ENCODE peak calls at places on chromosomes 4 and X, in six cellular contexts. One of them, this sample, is unnamed.

GRCh38 chrX:123422875-123423274 is 238.8 kb downstream of the GRIA3 start:
- DNase-seq in GM12878: no peak
- DNase-seq in stomach: no peak
- DNase-seq in HL-60: no peak
- DNase-seq in transverse colon: peak
- DNase-seq in sigmoid colon: no peak
- DNase-seq in this sample: no peak

GRCh38 chr4:186342582-186342981 is 76.6 kb downstream of the F11 start:
- DNase-seq in GM12878: no peak
- DNase-seq in stomach: no peak
- DNase-seq in HL-60: no peak
- DNase-seq in transverse colon: no peak
- DNase-seq in sigmoid colon: no peak
- DNase-seq in this sample: no peak

GRCh38 chrX:105190252-105190853 is 30.1 kb downstream of the TEX13A start:
- DNase-seq in GM12878: no peak
- DNase-seq in stomach: no peak
- DNase-seq in HL-60: peak
- DNase-seq in transverse colon: peak
- DNase-seq in sigmoid colon: no peak
- DNase-seq in this sample: no peak

GRCh38 chr4:1191621-1192020 is 19.2 kb upstream of the SPON2 start:
- DNase-seq in GM12878: no peak
- DNase-seq in stomach: peak
- DNase-seq in HL-60: no peak
- DNase-seq in transverse colon: peak
- DNase-seq in sigmoid colon: peak
- DNase-seq in this sample: peak

GRCh38 chr4:57137261-57137660 is 27.1 kb upstream of the IGFBP7 start:
- DNase-seq in GM12878: no peak
- DNase-seq in stomach: no peak
- DNase-seq in HL-60: no peak
- DNase-seq in transverse colon: no peak
- DNase-seq in sigmoid colon: no peak
- DNase-seq in this sample: no peak

GRCh38 chr4:71941001-71941400 is 90.8 kb upstream of the NPFFR2 start:
- DNase-seq in GM12878: no peak
- DNase-seq in stomach: peak
- DNase-seq in HL-60: peak
- DNase-seq in transverse colon: peak
- DNase-seq in sigmoid colon: no peak
- DNase-seq in this sample: no peak

GRCh38 chrX:150688911-150689451 is 4.2 kb upstream of the MTMR1 start:
- DNase-seq in GM12878: no peak
- DNase-seq in stomach: no peak
- DNase-seq in HL-60: no peak
- DNase-seq in transverse colon: no peak
- DNase-seq in sigmoid colon: no peak
- DNase-seq in this sample: no peak

GRCh38 chrX:147875866-147876596 is 35.7 kb upstream of the FMR1 start:
- DNase-seq in GM12878: peak
- DNase-seq in stomach: no peak
- DNase-seq in HL-60: no peak
- DNase-seq in transverse colon: no peak
- DNase-seq in sigmoid colon: no peak
- DNase-seq in this sample: no peak

GRCh38 chrX:134669378-134670098 is 11.3 kb upstream of the PLAC1 start:
- DNase-seq in GM12878: no peak
- DNase-seq in stomach: no peak
- DNase-seq in HL-60: no peak
- DNase-seq in transverse colon: peak
- DNase-seq in sigmoid colon: peak
- DNase-seq in this sample: no peak

GRCh38 chr4:7911044-7911578 is 28.6 kb downstream of the AFAP1 start:
- DNase-seq in GM12878: no peak
- DNase-seq in stomach: no peak
- DNase-seq in HL-60: no peak
- DNase-seq in transverse colon: no peak
- DNase-seq in sigmoid colon: peak
- DNase-seq in this sample: no peak

GRCh38 chrX:68018248-68019203 is 414.8 kb downstream of the OPHN1 start:
- DNase-seq in GM12878: no peak
- DNase-seq in stomach: no peak
- DNase-seq in HL-60: peak
- DNase-seq in transverse colon: no peak
- DNase-seq in sigmoid colon: no peak
- DNase-seq in this sample: no peak
- TF ChIP-seq CTCF in GM12878: no peak
- TF ChIP-seq CTCF in stomach: no peak
- TF ChIP-seq CTCF in HL-60: peak
- TF ChIP-seq CTCF in transverse colon: peak
- TF ChIP-seq CTCF in sigmoid colon: no peak
- TF ChIP-seq CTCF in this sample: no peak

GRCh38 chr4:54217642-54218486 is 11.2 kb upstream of the PDGFRA start:
- DNase-seq in GM12878: no peak
- DNase-seq in stomach: peak
- DNase-seq in HL-60: peak
- DNase-seq in transverse colon: peak
- DNase-seq in sigmoid colon: peak
- DNase-seq in this sample: peak
- TF ChIP-seq POLR2AphosphoS5 in GM12878: no peak
- TF ChIP-seq POLR2AphosphoS5 in stomach: peak
- TF ChIP-seq POLR2AphosphoS5 in HL-60: no peak
- TF ChIP-seq POLR2AphosphoS5 in transverse colon: peak
- TF ChIP-seq POLR2AphosphoS5 in sigmoid colon: peak
- TF ChIP-seq POLR2AphosphoS5 in this sample: peak

DNA sequence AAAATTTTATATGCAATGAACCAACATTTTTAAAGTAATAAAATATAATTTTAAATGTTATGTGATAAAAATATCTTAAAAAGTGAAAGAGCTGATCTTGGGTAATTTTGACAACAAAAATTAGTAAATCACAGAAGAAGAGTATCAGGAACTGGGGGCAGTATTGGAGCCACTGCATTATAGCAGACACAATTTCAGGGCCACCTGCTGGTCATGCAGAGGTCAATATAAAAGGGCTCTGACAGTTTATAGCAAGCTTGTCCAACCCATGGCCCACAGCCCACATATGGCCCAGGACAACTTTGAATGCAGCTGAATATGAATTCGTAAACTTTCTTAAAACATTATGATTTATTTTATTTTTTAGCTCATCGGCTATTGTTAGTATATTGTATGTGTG is 13.0 kb upstream of the LEF1 start:
- DNase-seq in GM12878: no peak
- DNase-seq in stomach: no peak
- DNase-seq in HL-60: no peak
- DNase-seq in transverse colon: no peak
- DNase-seq in sigmoid colon: no peak
- DNase-seq in this sample: no peak
- TF ChIP-seq CTCF in GM12878: peak
- TF ChIP-seq CTCF in stomach: no peak
- TF ChIP-seq CTCF in HL-60: no peak
- TF ChIP-seq CTCF in transverse colon: no peak
- TF ChIP-seq CTCF in sigmoid colon: no peak
- TF ChIP-seq CTCF in this sample: no peak

GRCh38 chr4:127643791-127644190 is 11.0 kb downstream of the INTU start:
- DNase-seq in GM12878: no peak
- DNase-seq in stomach: no peak
- DNase-seq in HL-60: no peak
- DNase-seq in transverse colon: no peak
- DNase-seq in sigmoid colon: no peak
- DNase-seq in this sample: no peak

GRCh38 chr4:127642169-127642568 is 9.4 kb downstream of the INTU start:
- DNase-seq in GM12878: no peak
- DNase-seq in stomach: no peak
- DNase-seq in HL-60: no peak
- DNase-seq in transverse colon: no peak
- DNase-seq in sigmoid colon: no peak
- DNase-seq in this sample: no peak

GRCh38 chr4:127641524-127641923 is 8.8 kb downstream of the INTU start:
- DNase-seq in GM12878: no peak
- DNase-seq in stomach: no peak
- DNase-seq in HL-60: no peak
- DNase-seq in transverse colon: no peak
- DNase-seq in sigmoid colon: no peak
- DNase-seq in this sample: no peak
- TF ChIP-seq POLR2AphosphoS5 in GM12878: no peak
- TF ChIP-seq POLR2AphosphoS5 in stomach: peak
- TF ChIP-seq POLR2AphosphoS5 in HL-60: no peak
- TF ChIP-seq POLR2AphosphoS5 in transverse colon: no peak
- TF ChIP-seq POLR2AphosphoS5 in sigmoid colon: no peak
- TF ChIP-seq POLR2AphosphoS5 in this sample: no peak

This sample was measured in suprapubic skin.